ENCODE peak calls at places on chromosomes 2 and 18, in eight cellular contexts. V is NAMALWA; I is astrocyte of the spinal cord; E is GM12865; S is activated naive CD4-positive, alpha-beta T cell treated with anti-CD3 and anti-CD28 coated beads for 36 hours; R is activated CD4-positive, CD25-positive, alpha-beta regulatory T cell treated with anti-CD3 and anti-CD28 coated beads, Interleukin-2, amount 50 U/mL, for 72 hours; Q is SW 1271; X is GM12891. M is an unnamed sample.

GRCh38 chr2:23285076-23285795 is 99.7 kb upstream of the KLHL29 start:
- DNase-seq in X (no peak), I (no peak), R (no peak), E (no peak), S (no peak), Q (no peak), V (no peak), M (no peak)

GRCh38 chr2:218896501-218897393 is 16.1 kb downstream of the WNT10A start:
- DNase-seq in I (no peak), E (peak; percentile 95), Q (no peak), V (peak; percentile 93), R (peak; percentile 80), S (peak; percentile 96), X (peak; percentile 76), M (no peak)

GRCh38 chr2:226794751-226795171 is 4.9 kb downstream of the IRS1 start:
- DNase-seq in X (no peak), V (no peak), Q (peak; percentile 1), S (no peak), E (no peak), I (peak; percentile 89), R (no peak), M (no peak)

GRCh38 chr18:45775241-45775676 is 50.2 kb upstream of the SIGLEC15 start:
- DNase-seq in S (peak; percentile 83), I (peak; percentile 78), X (peak; percentile 27), R (peak; percentile 34), E (peak; percentile 35), Q (no peak), V (no peak), M (peak; percentile 87)

GRCh38 chr2:120763516-120763915 is 27.8 kb downstream of the GLI2 start:
- DNase-seq in Q (no peak), R (no peak), S (no peak), X (no peak), V (no peak), E (no peak), I (no peak), M (peak; percentile 80)

GRCh38 chr2:95275601-95276243 is 1.5 kb downstream of the PROM2 start:
- DNase-seq in Q (no peak), E (no peak), X (no peak), S (no peak), R (peak; percentile 23), I (no peak), V (no peak), M (peak; percentile 78)

GRCh38 chr2:148989882-148990493 is 48.5 kb upstream of the LYPD6B start:
- DNase-seq in Q (peak; percentile 49), R (no peak), E (peak; percentile 87), I (peak; percentile 82), X (peak; percentile 43), S (peak; percentile 70), V (peak; percentile 78), M (no peak)

GRCh38 chr2:96264656-96265348 is 995 bp downstream of the TMEM127 start:
- DNase-seq in V (peak; percentile 84), I (peak; percentile 46), X (peak; percentile 43), R (peak; percentile 39), E (peak; percentile 66), S (peak; percentile 31), Q (no peak), M (no peak)

GRCh38 chr2:172480301-172481218 is 53.2 kb downstream of the ITGA6 start:
- DNase-seq in X (no peak), R (no peak), E (peak; percentile 9), I (peak; percentile 26), S (no peak), Q (no peak), V (no peak), M (no peak)

GRCh38 chr2:237435844-237436590 is 22.1 kb upstream of the COL6A3 start:
- DNase-seq in Q (no peak), E (no peak), V (no peak), R (no peak), I (peak; percentile 94), X (no peak), S (no peak), M (peak; percentile 67)

GRCh38 chr2:235659767-235660322 is 166.0 kb downstream of the AGAP1 start:
- DNase-seq in V (no peak), S (no peak), E (no peak), I (peak; percentile 89), Q (no peak), X (no peak), R (no peak), M (peak; percentile 86)

GRCh38 chr18:74496508-74497307 is 545 bp downstream of the CNDP2 start:
- DNase-seq in Q (peak; percentile 34), X (no peak), R (peak; percentile 63), I (peak; percentile 47), S (peak; percentile 41), E (peak; percentile 67), V (peak; percentile 64), M (peak; percentile 85)

GRCh38 chr2:229226372-229226771 is 44.7 kb downstream of the PID1 start:
- DNase-seq in E (no peak), R (no peak), V (no peak), S (no peak), I (no peak), X (no peak), Q (no peak), M (no peak)

M was measured in suprapubic skin.